ENCODE peak calls at places on chromosomes 1 and 21, in seven cellular contexts. D is GM12878, T is HepG2, S is HCT116, J is K562, G is SK-N-SH, V is H1. O is an unnamed sample.
A peak's percentile ranks its signal among the peaks of the same experiment; 100 is the strongest.

GRCh38 chr1:172917972-172918371 is 132.8 kb downstream of the TNFSF18 start:
- DNase-seq in D (no peak), T (peak; percentile 27), S (peak; percentile 93), J (no peak), G (no peak), V (no peak), O (no peak)

GRCh38 chr1:206803221-206803730 is 31.0 kb upstream of the IL10 start:
- DNase-seq in D (peak; percentile 98), T (no peak), S (no peak), J (no peak), G (no peak), V (no peak), O (no peak)

GRCh38 chr1:45619149-45619921 is 4.5 kb downstream of the CCDC17 start:
- DNase-seq in D (no peak), T (no peak), S (no peak), J (no peak), G (no peak), V (no peak), O (no peak)

GRCh38 chr1:16503494-16503893 is 10.6 kb downstream of the RNU1-1 start:
- DNase-seq in D (no peak), T (no peak), S (no peak), J (no peak), G (peak; percentile 39), V (no peak), O (no peak)

GRCh38 chr1:82226198-82226505 is 425.4 kb downstream of the ADGRL2 start:
- DNase-seq in D (no peak), T (no peak), S (no peak), J (no peak), G (no peak), V (no peak), O (no peak)

GRCh38 chr1:219535021-219535420 is 77.9 kb downstream of the ZC3H11B start:
- DNase-seq in D (no peak), T (no peak), S (no peak), J (no peak), G (no peak), V (no peak), O (no peak)

GRCh38 chr1:33143181-33143580 is 38.7 kb downstream of the TRIM62 start:
- DNase-seq in D (no peak), T (no peak), S (no peak), J (no peak), G (no peak), V (no peak), O (no peak)

GRCh38 chr1:245225267-245225666 is 70.5 kb downstream of the KIF26B start:
- DNase-seq in D (no peak), T (no peak), S (no peak), J (no peak), G (no peak), V (no peak), O (no peak)

GRCh38 chr1:111481387-111482221 is 7.8 kb downstream of the C1orf162 start:
- DNase-seq in D (peak; percentile 48), T (peak; percentile 58), S (peak; percentile 42), J (peak; percentile 67), G (peak; percentile 62), V (peak; percentile 43), O (peak; percentile 75)

GRCh38 chr1:208652300-208653160 is 408.3 kb upstream of the PLXNA2 start:
- DNase-seq in D (peak; percentile 8), T (peak; percentile 23), S (peak; percentile 23), J (peak; percentile 70), G (peak; percentile 80), V (peak; percentile 25), O (peak; percentile 75)

GRCh38 chr1:37484325-37485051 is 10.1 kb downstream of the ZC3H12A start:
- DNase-seq in D (no peak), T (no peak), S (no peak), J (no peak), G (no peak), V (no peak), O (no peak)

GRCh38 chr1:156200062-156200461 is 6.2 kb downstream of the SLC25A44 start:
- DNase-seq in D (no peak), T (no peak), S (no peak), J (no peak), G (no peak), V (no peak), O (no peak)
- TF ChIP-seq JUND in D (no peak), T (no peak), S (no peak), J (no peak), G (no peak), V (no peak), O (no peak)

GRCh38 chr21:25895565-25896205 is 160.9 kb downstream of the GABPA start:
- DNase-seq in D (no peak), T (no peak), S (no peak), J (peak; percentile 35), G (peak; percentile 43), V (no peak), O (peak; percentile 56)

GRCh38 chr21:25901580-25901979 is 166.8 kb downstream of the GABPA start:
- DNase-seq in D (no peak), T (no peak), S (no peak), J (no peak), G (no peak), V (no peak), O (no peak)

GRCh38 chr21:25897383-25897782 is 162.6 kb downstream of the GABPA start:
- DNase-seq in D (no peak), T (no peak), S (no peak), J (no peak), G (no peak), V (no peak), O (no peak)

GRCh38 chr21:25896657-25897056 is 161.9 kb downstream of the GABPA start:
- DNase-seq in D (no peak), T (no peak), S (no peak), J (no peak), G (no peak), V (no peak), O (no peak)

DNA sequence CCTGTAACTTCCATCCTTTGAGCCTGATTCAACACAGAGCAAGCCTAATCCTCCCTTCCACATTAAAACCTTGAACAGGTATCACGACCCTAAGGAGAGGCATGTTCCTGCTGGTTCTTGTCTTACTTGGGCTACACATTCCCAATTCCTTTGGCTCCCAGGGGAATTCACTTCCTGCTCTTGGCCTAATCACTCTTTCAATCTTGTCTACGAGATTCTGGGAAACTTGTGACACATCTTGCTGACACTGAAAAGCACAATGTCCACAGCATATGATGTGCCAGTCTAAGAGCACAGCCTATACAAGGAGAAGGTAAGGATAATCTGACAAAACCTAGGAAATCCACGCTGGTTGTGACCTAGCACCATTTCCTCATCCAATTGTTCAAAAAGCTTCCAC is 163.9 kb downstream of the GABPA start:
- DNase-seq in D (no peak), T (no peak), S (no peak), J (no peak), G (no peak), V (no peak), O (peak; percentile 9)
- TF ChIP-seq JUND in D (no peak), T (no peak), S (no peak), J (no peak), G (no peak), V (no peak), O (no peak)

GRCh38 chr1:56019472-56019871 is 559.9 kb downstream of the PLPP3 start:
- DNase-seq in D (no peak), T (no peak), S (no peak), J (no peak), G (no peak), V (no peak), O (no peak)

GRCh38 chr1:56017336-56017735 is 562.0 kb downstream of the PLPP3 start:
- DNase-seq in D (no peak), T (no peak), S (no peak), J (no peak), G (no peak), V (no peak), O (no peak)

GRCh38 chr1:56024155-56024554 is 555.2 kb downstream of the PLPP3 start:
- DNase-seq in D (no peak), T (no peak), S (no peak), J (no peak), G (no peak), V (no peak), O (no peak)

DNA sequence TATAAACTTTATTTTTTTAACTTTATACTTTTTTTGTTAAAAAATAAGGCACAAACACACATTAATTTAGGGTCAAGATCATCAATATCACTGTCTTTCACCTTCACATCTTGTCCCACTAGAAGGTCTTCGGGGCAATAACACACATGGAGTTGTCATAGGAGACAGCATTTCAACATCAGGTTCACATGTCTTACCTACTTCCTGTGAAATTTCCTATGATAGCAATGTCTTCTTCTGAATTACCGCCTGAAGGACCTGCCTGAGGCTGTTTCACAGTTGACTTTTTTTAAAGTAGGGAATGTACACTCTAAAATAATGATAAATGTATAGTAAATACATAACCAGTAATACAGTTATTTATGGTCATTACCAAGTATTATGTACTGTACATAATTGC is 559.4 kb downstream of the PLPP3 start:
- DNase-seq in D (no peak), T (no peak), S (no peak), J (no peak), G (no peak), V (no peak), O (no peak)
- TF ChIP-seq JUND in D (no peak), T (no peak), S (no peak), J (no peak), G (no peak), V (no peak), O (no peak)

GRCh38 chr21:34204481-34205439 is 131.4 kb downstream of the MRPS6 start:
- DNase-seq in D (no peak), T (no peak), S (no peak), J (no peak), G (peak; percentile 57), V (no peak), O (no peak)
- TF ChIP-seq JUND in D (no peak), T (no peak), S (no peak), J (no peak), G (no peak), V (no peak), O (no peak)

DNA sequence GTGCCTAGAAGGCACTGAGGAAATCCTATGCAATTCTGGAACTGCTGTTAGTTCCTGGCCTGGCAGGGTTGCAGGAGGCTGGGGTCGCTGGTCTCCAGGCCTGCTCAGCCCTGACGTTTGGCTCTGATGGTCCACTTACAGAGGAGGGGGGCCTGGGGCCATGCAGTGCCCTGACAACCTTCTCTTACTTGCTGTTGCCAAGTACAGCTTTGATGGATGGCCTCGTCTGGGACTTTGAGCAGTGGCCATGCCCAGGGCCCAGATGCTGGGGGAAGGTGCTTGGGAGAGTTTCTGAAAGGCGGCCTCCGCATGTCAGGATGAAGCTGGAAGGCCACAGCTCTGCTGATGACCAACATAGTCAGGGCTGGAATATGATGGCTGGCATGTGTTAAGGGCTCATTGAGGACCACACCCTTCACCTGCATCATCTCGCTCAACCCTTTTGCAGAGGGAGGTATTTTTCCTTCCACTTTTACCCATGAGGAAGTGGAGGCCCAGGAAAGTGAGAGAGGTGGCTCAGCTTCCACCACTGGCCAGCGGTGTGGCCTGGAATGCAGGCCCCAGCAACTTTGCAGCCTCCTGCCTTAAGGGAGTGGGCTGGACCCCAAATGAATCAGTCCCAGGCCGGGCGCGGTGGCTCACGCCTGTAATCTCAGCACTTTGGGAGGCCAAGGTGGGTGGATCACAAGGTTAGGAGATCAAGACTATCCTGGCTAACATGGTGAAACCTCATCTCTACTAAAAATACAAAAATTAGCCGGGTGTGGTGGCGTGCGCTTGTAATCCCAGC is 34.7 kb upstream of the LRRC3 start:
- DNase-seq in D (no peak), T (no peak), S (no peak), J (no peak), G (no peak), V (no peak), O (no peak)
- TF ChIP-seq JUND in D (no peak), T (no peak), S (no peak), J (no peak), G (no peak), V (no peak), O (no peak)